ENCODE peak calls at places on chromosome 1, in six cellular contexts. Y, U, J, M, D and S are unnamed samples.

GRCh38 chr1:53111073-53111556 is 31.3 kb downstream of the SLC1A7 start:
- DNase-seq in Y (no peak), U (no peak), J (no peak), M (no peak), D (no peak), S (no peak)

GRCh38 chr1:19179597-19180271 is 30.3 kb downstream of the UBR4 start:
- DNase-seq in Y (no peak), U (no peak), J (no peak), M (no peak), D (no peak), S (no peak)

GRCh38 chr1:171286032-171286705 is 27.8 kb upstream of the FMO4 start:
- DNase-seq in Y (no peak), U (no peak), J (no peak), M (peak; percentile 9), D (no peak), S (no peak)

GRCh38 chr1:18182518-18183160 is 75.0 kb downstream of the IGSF21 start:
- DNase-seq in Y (no peak), U (no peak), J (no peak), M (no peak), D (no peak), S (no peak)

GRCh38 chr1:10429868-10430215 is 391 bp upstream of the CENPS start:
- DNase-seq in Y (no peak), U (no peak), J (no peak), M (peak; percentile 38), D (peak; percentile 25), S (no peak)

GRCh38 chr1:42660907-42661500 is 2.8 kb downstream of the PPIH start:
- DNase-seq in Y (no peak), U (no peak), J (no peak), M (peak; percentile 45), D (no peak), S (no peak)

GRCh38 chr1:48823161-48823560 is 46.5 kb upstream of the BEND5 start:
- DNase-seq in Y (no peak), U (no peak), J (no peak), M (no peak), D (no peak), S (no peak)

GRCh38 chr1:76705560-76705959 is 161.7 kb upstream of the ST6GALNAC5 start:
- DNase-seq in Y (no peak), U (no peak), J (no peak), M (no peak), D (no peak), S (no peak)

GRCh38 chr1:197356723-197357533 is 88.9 kb downstream of the CRB1 start:
- DNase-seq in Y (peak; percentile 15), U (no peak), J (no peak), M (peak; percentile 50), D (no peak), S (no peak)

GRCh38 chr1:98323906-98324358 is 337.6 kb upstream of the SNX7 start:
- DNase-seq in Y (peak; percentile 97), U (no peak), J (no peak), M (no peak), D (no peak), S (no peak)

GRCh38 chr1:151372411-151372934 is at the start of gene SELENBP1:
- DNase-seq in Y (no peak), U (no peak), J (no peak), M (no peak), D (no peak), S (no peak)

GRCh38 chr1:165376811-165377153 is 20.3 kb upstream of the LMX1A start:
- DNase-seq in Y (no peak), U (no peak), J (no peak), M (no peak), D (no peak), S (no peak)